ENCODE peak calls at places on chromosomes 6 and 20, in four cellular contexts. One of them, this sample, is unnamed.

GRCh38 chr20:44111712-44112335 is 75.2 kb downstream of the JPH2 start:
- DNase-seq in GM12892: no peak
- DNase-seq in stomach: no peak
- DNase-seq in HepG2: no peak
- DNase-seq in this sample: no peak

GRCh38 chr6:105993769-105994521 is 92.2 kb upstream of the PRDM1 start:
- DNase-seq in stomach: no peak
- DNase-seq in GM12892: no peak
- DNase-seq in HepG2: no peak
- DNase-seq in this sample: peak

GRCh38 chr20:38277691-38278090 is 17.2 kb upstream of the KIAA1755 start:
- DNase-seq in stomach: no peak
- DNase-seq in HepG2: no peak
- DNase-seq in GM12892: no peak
- DNase-seq in this sample: no peak

GRCh38 chr6:3291987-3292386 is 33.2 kb downstream of the PSMG4 start:
- DNase-seq in GM12892: no peak
- DNase-seq in HepG2: no peak
- DNase-seq in stomach: no peak
- DNase-seq in this sample: no peak

GRCh38 chr6:42099340-42100028 is 42.9 kb downstream of the C6orf132 start:
- DNase-seq in GM12892: no peak
- DNase-seq in stomach: peak
- DNase-seq in HepG2: peak
- DNase-seq in this sample: no peak

GRCh38 chr20:53069121-53069520 is 97.0 kb downstream of the TSHZ2 start:
- DNase-seq in HepG2: no peak
- DNase-seq in GM12892: no peak
- DNase-seq in stomach: no peak
- DNase-seq in this sample: no peak

GRCh38 chr6:49430187-49430586 is 32.9 kb downstream of the MMUT start:
- DNase-seq in HepG2: no peak
- DNase-seq in GM12892: no peak
- DNase-seq in stomach: no peak
- DNase-seq in this sample: no peak

GRCh38 chr6:4910060-4910746 is 93.6 kb downstream of the RPP40 start:
- DNase-seq in HepG2: no peak
- DNase-seq in GM12892: no peak
- DNase-seq in stomach: peak
- DNase-seq in this sample: no peak

GRCh38 chr6:73577605-73578160 is 56.9 kb upstream of the EEF1A1 start:
- DNase-seq in HepG2: no peak
- DNase-seq in stomach: no peak
- DNase-seq in GM12892: no peak
- DNase-seq in this sample: no peak

GRCh38 chr6:71745525-71745924 is 140.8 kb upstream of the RIMS1 start:
- DNase-seq in GM12892: no peak
- DNase-seq in HepG2: no peak
- DNase-seq in stomach: no peak
- DNase-seq in this sample: no peak

GRCh38 chr20:47272893-47273590 is 83.5 kb downstream of the ZMYND8 start:
- DNase-seq in stomach: peak
- DNase-seq in GM12892: no peak
- DNase-seq in HepG2: peak
- DNase-seq in this sample: peak

GRCh38 chr6:81793811-81794210 is 41.3 kb upstream of the TENT5A start:
- DNase-seq in HepG2: no peak
- DNase-seq in stomach: no peak
- DNase-seq in GM12892: no peak
- DNase-seq in this sample: no peak

GRCh38 chr6:112031956-112032355 is 21.9 kb upstream of the CCN6 start:
- DNase-seq in GM12892: no peak
- DNase-seq in HepG2: no peak
- DNase-seq in stomach: no peak
- DNase-seq in this sample: no peak

GRCh38 chr6:166749666-166750065 is 122.6 kb upstream of the RPS6KA2 start:
- DNase-seq in HepG2: no peak
- DNase-seq in stomach: no peak
- DNase-seq in GM12892: no peak
- DNase-seq in this sample: no peak

GRCh38 chr6:144059139-144059538 is 36.2 kb downstream of the SF3B5 start:
- DNase-seq in HepG2: no peak
- DNase-seq in stomach: no peak
- DNase-seq in GM12892: no peak
- DNase-seq in this sample: no peak

GRCh38 chr6:147479857-147480256 is 28.6 kb upstream of the SAMD5 start:
- DNase-seq in stomach: no peak
- DNase-seq in GM12892: no peak
- DNase-seq in HepG2: no peak
- DNase-seq in this sample: no peak

GRCh38 chr6:141335476-141335875 is 797.2 kb upstream of the GJE1 start:
- DNase-seq in HepG2: no peak
- DNase-seq in stomach: no peak
- DNase-seq in GM12892: no peak
- DNase-seq in this sample: no peak

GRCh38 chr20:7967199-7967844 is 27.1 kb upstream of the HAO1 start:
- DNase-seq in stomach: no peak
- DNase-seq in HepG2: no peak
- DNase-seq in GM12892: no peak
- DNase-seq in this sample: no peak

GRCh38 chr6:99241905-99242534 is 107.5 kb downstream of the FAXC start:
- DNase-seq in GM12892: no peak
- DNase-seq in HepG2: peak
- DNase-seq in stomach: peak
- DNase-seq in this sample: peak

GRCh38 chr6:4791174-4791573 is 15.0 kb downstream of the CDYL start:
- DNase-seq in stomach: no peak
- DNase-seq in GM12892: no peak
- DNase-seq in HepG2: no peak
- DNase-seq in this sample: no peak

GRCh38 chr6:33298773-33299236 is at the start of gene RGL2:
- DNase-seq in stomach: peak
- DNase-seq in GM12892: peak
- DNase-seq in HepG2: no peak
- DNase-seq in this sample: no peak

GRCh38 chr6:155079985-155080452 is 84.9 kb downstream of the TIAM2 start:
- DNase-seq in HepG2: no peak
- DNase-seq in stomach: no peak
- DNase-seq in GM12892: no peak
- DNase-seq in this sample: peak

GRCh38 chr6:165732696-165733486 is 69.8 kb upstream of the PDE10A start:
- DNase-seq in GM12892: no peak
- DNase-seq in HepG2: no peak
- DNase-seq in stomach: no peak
- DNase-seq in this sample: no peak

GRCh38 chr6:166556871-166557322 is 29.6 kb downstream of the RAMACL start:
- DNase-seq in HepG2: no peak
- DNase-seq in stomach: peak
- DNase-seq in GM12892: no peak
- DNase-seq in this sample: peak

GRCh38 chr6:158595223-158595622 is 35.3 kb downstream of the TMEM181 start:
- DNase-seq in HepG2: peak
- DNase-seq in GM12892: no peak
- DNase-seq in stomach: no peak
- DNase-seq in this sample: peak

GRCh38 chr6:2476376-2476775 is 231.0 kb upstream of the GMDS start:
- DNase-seq in GM12892: no peak
- DNase-seq in stomach: no peak
- DNase-seq in HepG2: no peak
- DNase-seq in this sample: no peak

GRCh38 chr6:30885481-30885998 is 1.2 kb downstream of the DDR1 start:
- DNase-seq in GM12892: no peak
- DNase-seq in HepG2: peak
- DNase-seq in stomach: peak
- DNase-seq in this sample: no peak

GRCh38 chr6:152089992-152090391 is 282.5 kb downstream of the ESR1 start:
- DNase-seq in stomach: no peak
- DNase-seq in HepG2: no peak
- DNase-seq in GM12892: no peak
- DNase-seq in this sample: no peak

GRCh38 chr6:31157543-31158139 is at the start of gene CCHCR1:
- DNase-seq in GM12892: no peak
- DNase-seq in HepG2: no peak
- DNase-seq in stomach: no peak
- DNase-seq in this sample: no peak

GRCh38 chr6:13307508-13307995 is 20.8 kb downstream of the TBC1D7 start:
- DNase-seq in GM12892: no peak
- DNase-seq in HepG2: no peak
- DNase-seq in stomach: no peak
- DNase-seq in this sample: peak

GRCh38 chr6:142568857-142569597 is 267.2 kb downstream of the ADGRG6 start:
- DNase-seq in HepG2: no peak
- DNase-seq in GM12892: no peak
- DNase-seq in stomach: no peak
- DNase-seq in this sample: peak

GRCh38 chr6:136657629-136658028 is 107.4 kb upstream of the MAP7 start:
- DNase-seq in GM12892: no peak
- DNase-seq in stomach: no peak
- DNase-seq in HepG2: no peak
- DNase-seq in this sample: no peak

GRCh38 chr6:154277578-154278128 is 79.0 kb downstream of the IPCEF1 start:
- DNase-seq in GM12892: no peak
- DNase-seq in HepG2: no peak
- DNase-seq in stomach: no peak
- DNase-seq in this sample: no peak

GRCh38 chr20:21522479-21523397 is 8.9 kb upstream of the NKX2-2 start:
- DNase-seq in stomach: no peak
- DNase-seq in GM12892: no peak
- DNase-seq in HepG2: no peak
- DNase-seq in this sample: no peak

GRCh38 chr20:2701671-2702081 is 9.1 kb downstream of the EBF4 start:
- DNase-seq in stomach: no peak
- DNase-seq in HepG2: no peak
- DNase-seq in GM12892: no peak
- DNase-seq in this sample: no peak

GRCh38 chr6:13527669-13528051 is 40.3 kb upstream of the GFOD1 start:
- DNase-seq in GM12892: no peak
- DNase-seq in stomach: no peak
- DNase-seq in HepG2: no peak
- DNase-seq in this sample: peak

GRCh38 chr20:54082100-54082499 is 11.7 kb upstream of the BCAS1 start:
- DNase-seq in HepG2: no peak
- DNase-seq in stomach: no peak
- DNase-seq in GM12892: no peak
- DNase-seq in this sample: no peak

GRCh38 chr20:19207541-19207940 is 4.9 kb upstream of the SLC24A3 start:
- DNase-seq in stomach: no peak
- DNase-seq in HepG2: no peak
- DNase-seq in GM12892: no peak
- DNase-seq in this sample: no peak

DNA sequence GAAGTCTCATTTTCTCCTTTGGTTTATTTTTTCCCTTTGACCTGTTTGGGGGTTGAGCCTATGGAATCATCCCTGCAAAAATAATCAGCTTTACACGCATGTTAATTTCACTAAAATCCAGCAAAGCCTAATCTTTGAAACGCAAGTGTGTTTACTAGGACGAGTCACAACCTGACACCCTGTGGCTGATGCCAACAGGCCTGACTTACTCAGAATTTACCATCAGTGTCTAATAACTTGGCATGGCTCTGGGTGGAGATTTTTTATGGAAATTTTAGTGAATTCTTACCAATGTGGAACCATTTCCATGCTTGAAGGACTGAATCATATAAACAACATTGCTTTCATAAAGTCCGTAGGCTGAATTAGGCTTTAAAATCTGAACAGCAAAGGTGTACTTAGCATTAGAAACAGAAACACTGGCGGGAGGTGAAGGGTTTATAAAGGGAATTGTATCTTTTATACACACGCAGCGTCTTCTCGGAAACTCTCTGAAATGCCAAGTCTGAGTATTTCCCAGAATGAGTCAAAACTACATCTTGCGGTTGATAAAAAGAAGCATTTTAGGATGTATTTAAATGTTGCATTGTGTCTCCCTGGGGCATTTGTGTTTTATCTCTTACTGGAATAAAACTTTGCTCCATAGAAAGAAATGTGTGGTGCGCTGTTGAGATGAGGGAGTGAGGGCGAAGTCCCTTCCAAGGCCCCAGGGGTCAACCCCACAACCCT is 81.3 kb downstream of the DACT2 start:
- DNase-seq in stomach: no peak
- DNase-seq in HepG2: no peak
- DNase-seq in GM12892: no peak
- DNase-seq in this sample: no peak
- TF ChIP-seq POLR2AphosphoS5 in stomach: no peak
- TF ChIP-seq POLR2AphosphoS5 in HepG2: no peak
- TF ChIP-seq POLR2AphosphoS5 in GM12892: no peak
- TF ChIP-seq POLR2AphosphoS5 in this sample: no peak

DNA sequence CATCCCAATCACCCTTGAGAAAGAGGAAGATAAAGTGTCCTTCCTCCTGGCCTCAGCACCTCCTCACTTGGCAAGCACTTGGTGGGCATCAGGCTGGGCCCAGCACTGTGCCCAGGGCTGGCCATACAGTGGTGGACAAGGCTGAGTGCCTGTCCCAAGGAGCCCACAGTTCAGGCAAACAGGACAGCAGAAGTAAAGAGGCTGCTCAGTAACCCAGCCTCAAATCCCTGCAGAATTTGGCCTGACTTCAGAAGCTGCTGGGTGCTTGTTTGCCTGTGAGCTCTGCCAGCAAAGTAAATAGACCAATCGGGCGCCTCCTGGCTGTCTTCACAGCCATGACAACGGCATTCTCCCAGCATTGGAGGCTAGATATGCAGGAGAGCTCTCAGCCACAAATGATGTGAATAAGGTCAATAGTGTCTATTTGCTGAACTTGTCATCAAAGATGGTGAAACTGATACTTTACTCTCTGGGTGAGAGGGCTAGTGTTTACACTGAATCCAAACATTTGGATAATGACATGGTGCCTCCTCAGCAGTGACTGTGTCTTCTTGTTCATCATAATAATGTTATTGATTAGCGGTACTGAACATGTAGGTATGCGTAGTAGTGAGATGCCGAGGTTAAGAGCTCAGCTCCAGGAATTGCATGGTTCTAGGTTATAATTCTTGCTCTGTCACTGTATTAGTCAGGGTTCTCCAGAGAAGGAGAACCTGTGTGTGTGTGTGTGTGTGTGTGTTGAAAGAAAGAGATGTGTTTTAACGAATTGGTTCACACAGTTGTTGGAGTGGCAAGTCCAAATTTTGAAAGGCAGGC is 36.9 kb upstream of the FANCE start:
- DNase-seq in stomach: peak
- DNase-seq in HepG2: peak
- DNase-seq in GM12892: no peak
- DNase-seq in this sample: peak
- TF ChIP-seq POLR2AphosphoS5 in stomach: no peak
- TF ChIP-seq POLR2AphosphoS5 in HepG2: no peak
- TF ChIP-seq POLR2AphosphoS5 in GM12892: no peak
- TF ChIP-seq POLR2AphosphoS5 in this sample: no peak

GRCh38 chr6:45138765-45139164 is 189.4 kb upstream of the RUNX2 start:
- DNase-seq in HepG2: no peak
- DNase-seq in stomach: no peak
- DNase-seq in GM12892: no peak
- DNase-seq in this sample: no peak
- TF ChIP-seq POLR2AphosphoS5 in HepG2: no peak
- TF ChIP-seq POLR2AphosphoS5 in stomach: no peak
- TF ChIP-seq POLR2AphosphoS5 in GM12892: no peak
- TF ChIP-seq POLR2AphosphoS5 in this sample: no peak

GRCh38 chr6:150753404-150754184 is 111.9 kb upstream of the MTHFD1L start:
- DNase-seq in HepG2: no peak
- DNase-seq in stomach: no peak
- DNase-seq in GM12892: no peak
- DNase-seq in this sample: no peak
- TF ChIP-seq POLR2AphosphoS5 in HepG2: no peak
- TF ChIP-seq POLR2AphosphoS5 in stomach: no peak
- TF ChIP-seq POLR2AphosphoS5 in GM12892: no peak
- TF ChIP-seq POLR2AphosphoS5 in this sample: no peak

GRCh38 chr20:24746351-24746685 is 202.8 kb upstream of the CST7 start:
- DNase-seq in GM12892: no peak
- DNase-seq in stomach: peak
- DNase-seq in HepG2: no peak
- DNase-seq in this sample: no peak
- TF ChIP-seq POLR2AphosphoS5 in GM12892: no peak
- TF ChIP-seq POLR2AphosphoS5 in stomach: no peak
- TF ChIP-seq POLR2AphosphoS5 in HepG2: no peak
- TF ChIP-seq POLR2AphosphoS5 in this sample: no peak

This sample was measured in endothelial cell of umbilical vein.